ENCODE peak calls at places on chromosomes 11 and 22, in five cellular contexts. O, A, D, B and W are unnamed samples.

GRCh38 chr11:78838417-78838816 is 263.8 kb upstream of the NARS2 start:
- DNase-seq in O (no peak), A (peak; percentile 24), D (no peak), B (no peak), W (no peak)

GRCh38 chr22:45551310-45552016 is 48.8 kb downstream of the FBLN1 start:
- DNase-seq in O (peak; percentile 39), A (no peak), D (no peak), B (no peak), W (peak; percentile 18)

GRCh38 chr11:67345949-67346819 is 7.2 kb downstream of the POLD4 start:
- DNase-seq in O (peak; percentile 88), A (peak; percentile 66), D (peak; percentile 44), B (no peak), W (peak; percentile 54)

GRCh38 chr11:16096336-16096735 is 260.0 kb downstream of the SOX6 start:
- DNase-seq in O (peak; percentile 30), A (peak; percentile 23), D (no peak), B (no peak), W (no peak)

GRCh38 chr22:26589845-26590524 is at the start of gene TPST2:
- DNase-seq in O (peak; percentile 91), A (peak; percentile 66), D (peak; percentile 89), B (peak; percentile 47), W (peak; percentile 74)

GRCh38 chr22:38923463-38924196 is 33.8 kb upstream of the APOBEC3A start:
- DNase-seq in O (peak; percentile 65), A (peak; percentile 91), D (peak; percentile 29), B (no peak), W (peak; percentile 88)

GRCh38 chr22:37000676-37001534 is 18.3 kb downstream of the TST start:
- DNase-seq in O (no peak), A (no peak), D (no peak), B (no peak), W (no peak)

GRCh38 chr11:95372097-95372656 is 141.2 kb upstream of the SESN3 start:
- DNase-seq in O (no peak), A (no peak), D (no peak), B (no peak), W (no peak)

DNA sequence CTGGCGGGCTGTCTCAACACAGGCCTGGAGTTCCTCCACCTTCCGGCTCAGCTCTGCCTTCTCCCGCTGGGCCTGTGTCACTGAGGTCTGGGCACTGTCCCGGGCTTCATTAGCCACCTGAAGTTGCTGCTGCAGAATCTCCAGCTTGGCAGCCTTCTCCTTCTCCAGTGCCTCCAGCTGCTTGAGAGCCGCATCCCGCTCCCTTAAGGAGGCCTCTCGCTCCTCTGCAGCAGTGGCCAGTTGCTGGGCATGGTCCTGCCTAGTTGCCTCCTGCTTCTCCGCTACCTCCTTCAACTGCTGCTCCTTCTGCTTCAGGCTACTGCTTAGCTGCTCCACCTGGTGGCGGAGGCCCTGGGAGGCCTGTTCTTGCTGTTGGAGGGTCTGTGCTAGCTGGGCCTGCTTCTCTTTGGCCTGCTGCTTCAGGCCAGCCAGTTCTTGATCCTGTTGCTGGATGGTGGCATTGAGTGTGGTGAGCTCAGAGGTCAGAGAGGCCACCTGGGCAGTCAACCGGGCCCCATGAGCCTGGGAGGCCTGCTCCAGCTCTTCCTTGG is 16.9 kb downstream of the IL18BP start:
- DNase-seq in O (peak; percentile 40), A (peak; percentile 19), D (peak; percentile 49), B (no peak), W (no peak)
- H3K36me3 ChIP-seq in O (peaks cover 76% of the 10 kb centered on the region), A (peaks cover 63% of the 10 kb centered on the region), D (no peaks in the 10 kb centered on the region), B (peaks cover 99% of the 10 kb centered on the region), W (peaks cover 100% of the 10 kb centered on the region)

GRCh38 chr11:46778416-46778815 is 59.4 kb downstream of the F2 start:
- DNase-seq in O (no peak), A (no peak), D (no peak), B (no peak), W (no peak)

GRCh38 chr11:46776878-46777277 is 57.9 kb downstream of the F2 start:
- DNase-seq in O (no peak), A (no peak), D (no peak), B (no peak), W (no peak)
- H3K36me3 ChIP-seq in O (peaks cover 78% of the 10 kb centered on the region), A (peaks cover 13% of the 10 kb centered on the region), D (peaks cover 39% of the 10 kb centered on the region), B (peaks cover 69% of the 10 kb centered on the region), W (peaks cover 13% of the 10 kb centered on the region)

GRCh38 chr22:20532256-20532993 is 25.0 kb downstream of the MED15 start:
- DNase-seq in O (peak; percentile 58), A (no peak), D (peak; percentile 37), B (no peak), W (no peak)
- H3K36me3 ChIP-seq in O (peaks cover 2% of the 10 kb centered on the region), A (peaks cover 20% of the 10 kb centered on the region), D (no peaks in the 10 kb centered on the region), B (peaks cover 47% of the 10 kb centered on the region), W (no peaks in the 10 kb centered on the region)

DNA sequence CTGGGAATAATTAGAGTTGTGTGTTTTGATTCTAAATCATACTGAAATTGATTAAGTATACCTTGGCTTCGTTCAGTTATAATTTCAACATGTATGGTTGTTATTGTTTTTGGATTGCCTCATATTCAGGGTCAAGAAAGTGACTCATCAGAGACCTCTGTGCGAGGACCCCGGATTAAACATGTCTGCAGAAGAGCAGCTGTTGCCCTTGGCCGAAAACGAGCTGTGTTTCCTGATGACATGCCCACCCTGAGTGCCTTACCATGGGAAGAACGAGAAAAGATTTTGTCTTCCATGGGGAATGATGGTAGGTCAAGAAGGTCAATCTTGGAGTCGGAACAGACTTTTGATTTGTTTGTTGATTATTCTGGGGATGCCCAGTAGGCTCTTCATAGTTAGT is 40.4 kb downstream of the KMT2A start:
- DNase-seq in O (no peak), A (peak; percentile 46), D (no peak), B (no peak), W (no peak)
- H3K36me3 ChIP-seq in O (peaks cover 52% of the 10 kb centered on the region), A (peaks cover 12% of the 10 kb centered on the region), D (peaks cover 38% of the 10 kb centered on the region), B (peaks cover 81% of the 10 kb centered on the region), W (peaks cover 43% of the 10 kb centered on the region)

GRCh38 chr11:125398475-125398874 is 97.6 kb downstream of the FEZ1 start:
- DNase-seq in O (no peak), A (no peak), D (no peak), B (no peak), W (no peak)
- H3K36me3 ChIP-seq in O (no peaks in the 10 kb centered on the region), A (no peaks in the 10 kb centered on the region), D (no peaks in the 10 kb centered on the region), B (peaks cover 13% of the 10 kb centered on the region), W (peaks cover 8% of the 10 kb centered on the region)

GRCh38 chr11:9580894-9581293 is 7.4 kb downstream of the WEE1 start:
- DNase-seq in O (no peak), A (no peak), D (no peak), B (no peak), W (no peak)
- H3K36me3 ChIP-seq in O (peaks cover 92% of the 10 kb centered on the region), A (peaks cover 10% of the 10 kb centered on the region), D (peaks cover 52% of the 10 kb centered on the region), B (peaks cover 93% of the 10 kb centered on the region), W (peaks cover 30% of the 10 kb centered on the region)

DNA sequence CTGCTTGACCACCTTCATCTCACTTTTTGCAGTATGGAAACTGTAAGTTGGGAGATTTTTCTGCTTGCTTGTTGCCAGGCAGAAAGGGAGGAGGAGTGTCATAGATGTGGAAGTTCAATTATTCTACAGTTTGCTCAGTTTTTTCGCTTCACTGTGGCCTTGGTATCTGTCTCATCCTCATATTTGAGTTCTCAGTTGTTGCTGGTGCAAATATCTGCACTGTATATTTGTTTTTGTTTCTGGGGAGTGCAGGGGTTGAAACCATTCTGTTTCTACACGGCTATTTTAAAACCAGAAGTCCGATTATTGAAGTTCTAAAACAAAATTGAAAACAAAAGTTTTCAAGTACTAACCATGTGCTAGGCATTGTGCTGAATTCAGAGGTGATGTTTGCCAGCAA is 153.4 kb downstream of the JRKL start:
- DNase-seq in O (no peak), A (no peak), D (no peak), B (no peak), W (no peak)
- H3K36me3 ChIP-seq in O (no peaks in the 10 kb centered on the region), A (no peaks in the 10 kb centered on the region), D (no peaks in the 10 kb centered on the region), B (no peaks in the 10 kb centered on the region), W (no peaks in the 10 kb centered on the region)

DNA sequence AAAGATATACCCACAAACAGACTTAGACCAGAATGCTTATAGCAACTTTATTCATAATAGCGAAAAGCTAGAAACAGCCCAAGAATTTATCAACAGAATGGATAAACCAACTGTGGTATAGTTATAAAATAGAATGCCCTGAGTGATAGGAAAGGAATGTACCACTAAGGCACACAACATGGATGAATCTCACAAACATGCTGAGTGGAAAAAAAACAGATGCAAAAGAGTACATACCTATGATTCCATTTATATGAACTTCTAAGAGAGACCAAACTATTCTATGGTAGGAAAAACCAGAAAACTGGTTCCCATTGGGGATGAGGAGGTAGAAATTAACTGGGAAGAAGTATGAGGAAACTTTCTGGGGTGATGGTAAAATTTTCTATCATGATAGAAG is 40.4 kb upstream of the GRIK4 start:
- DNase-seq in O (peak; percentile 75), A (peak; percentile 50), D (no peak), B (no peak), W (no peak)
- H3K36me3 ChIP-seq in O (peaks cover 60% of the 10 kb centered on the region), A (peaks cover 7% of the 10 kb centered on the region), D (peaks cover 11% of the 10 kb centered on the region), B (peaks cover 27% of the 10 kb centered on the region), W (peaks cover 35% of the 10 kb centered on the region)